ENCODE peak calls at places on chromosomes 4 and X, in nine cellular contexts. Y, Q, V, H, K, O, M, C and G are unnamed samples.

GRCh38 chrX:109475174-109475891 is 6.6 kb downstream of the GUCY2F start:
- DNase-seq in Y (peak; percentile 21), Q (peak; percentile 10), V (peak; percentile 2), H (peak; percentile 35), K (peak; percentile 34), O (peak; percentile 64), M (peak; percentile 35), C (no peak), G (no peak)

GRCh38 chrX:124940536-124940935 is 379.1 kb upstream of the TEX13C start:
- DNase-seq in Y (no peak), Q (no peak), V (no peak), H (no peak), K (no peak), O (no peak), M (no peak), C (no peak), G (no peak)

GRCh38 chr4:162506253-162506652 is 342.5 kb upstream of the FSTL5 start:
- DNase-seq in Y (no peak), Q (no peak), V (no peak), H (no peak), K (no peak), O (peak; percentile 10), M (no peak), C (no peak), G (no peak)

GRCh38 chrX:92209936-92210335 is 430.8 kb downstream of the PCDH11X start:
- DNase-seq in Y (no peak), Q (no peak), V (no peak), H (no peak), K (no peak), O (no peak), M (no peak), C (no peak), G (no peak)

GRCh38 chrX:372856-373640 is 13.7 kb downstream of the PPP2R3B start:
- DNase-seq in Y (no peak), Q (no peak), V (peak; percentile 26), H (peak; percentile 52), K (peak; percentile 44), O (peak; percentile 34), M (no peak), C (no peak), G (no peak)

GRCh38 chrX:154374361-154375155 is at the start of gene FLNA:
- DNase-seq in Y (no peak), Q (peak; percentile 54), V (peak; percentile 47), H (peak; percentile 49), K (no peak), O (no peak), M (no peak), C (no peak), G (peak; percentile 64)

GRCh38 chr4:72208421-72209075 is 176.7 kb downstream of the NPFFR2 start:
- DNase-seq in Y (no peak), Q (no peak), V (no peak), H (no peak), K (no peak), O (peak; percentile 10), M (no peak), C (no peak), G (no peak)

GRCh38 chr4:73037057-73037456 is 32.5 kb downstream of the COX18 start:
- DNase-seq in Y (no peak), Q (no peak), V (no peak), H (no peak), K (no peak), O (no peak), M (no peak), C (no peak), G (no peak)

GRCh38 chr4:44704673-44705072 is 21.7 kb downstream of the GNPDA2 start:
- DNase-seq in Y (no peak), Q (no peak), V (no peak), H (no peak), K (no peak), O (no peak), M (no peak), C (no peak), G (no peak)

GRCh38 chr4:183971938-183972490 is 66.9 kb downstream of the STOX2 start:
- DNase-seq in Y (no peak), Q (no peak), V (no peak), H (no peak), K (no peak), O (peak; percentile 23), M (no peak), C (no peak), G (no peak)

GRCh38 chrX:140664939-140665338 is 44.6 kb upstream of the LINC00632 start:
- DNase-seq in Y (no peak), Q (no peak), V (no peak), H (no peak), K (peak; percentile 18), O (peak; percentile 36), M (peak; percentile 15), C (no peak), G (no peak)

GRCh38 chr4:52244773-52245360 is 193.8 kb downstream of the SPATA18 start:
- DNase-seq in Y (no peak), Q (no peak), V (no peak), H (no peak), K (no peak), O (no peak), M (no peak), C (no peak), G (no peak)

GRCh38 chr4:107130157-107130556 is 94.0 kb upstream of the DKK2 start:
- DNase-seq in Y (peak; percentile 7), Q (no peak), V (no peak), H (no peak), K (no peak), O (peak; percentile 20), M (no peak), C (no peak), G (no peak)

GRCh38 chr4:129232627-129233337 is 136.8 kb downstream of the C4orf33 start:
- DNase-seq in Y (no peak), Q (no peak), V (no peak), H (no peak), K (no peak), O (no peak), M (no peak), C (no peak), G (no peak)

GRCh38 chr4:135204311-135204710 is 1002.7 kb upstream of the PABPC4L start:
- DNase-seq in Y (no peak), Q (no peak), V (no peak), H (no peak), K (no peak), O (no peak), M (no peak), C (no peak), G (no peak)

GRCh38 chrX:39438603-39439602 is 637.6 kb downstream of the MID1IP1 start:
- DNase-seq in Y (no peak), Q (no peak), V (no peak), H (no peak), K (no peak), O (no peak), M (no peak), C (no peak), G (no peak)
- TF ChIP-seq CTCF in Y (no peak), Q (no peak), V (peak; percentile 10), H (no peak), K (no peak), O (peak; percentile 11), M (no peak), C (no peak), G (peak; percentile 14)

GRCh38 chr4:20528508-20528907 is 171.8 kb upstream of the PACRGL start:
- DNase-seq in Y (no peak), Q (no peak), V (no peak), H (no peak), K (peak; percentile 59), O (no peak), M (no peak), C (no peak), G (no peak)
- TF ChIP-seq CTCF in Y (no peak), Q (no peak), V (no peak), H (no peak), K (no peak), O (no peak), M (no peak), C (no peak), G (no peak)

GRCh38 chr4:176277162-176277904 is 8.3 kb upstream of the ASB5 start:
- DNase-seq in Y (peak; percentile 60), Q (peak; percentile 11), V (peak; percentile 38), H (peak; percentile 69), K (peak; percentile 71), O (peak; percentile 73), M (peak; percentile 39), C (no peak), G (peak; percentile 40)
- TF ChIP-seq CTCF in Y (peak; percentile 75), Q (no peak), V (peak; percentile 29), H (peak; percentile 15), K (peak; percentile 74), O (peak; percentile 61), M (peak; percentile 52), C (no peak), G (peak; percentile 62)

GRCh38 chrX:41923925-41924693 is 755 bp upstream of the CASK start:
- DNase-seq in Y (peak; percentile 13), Q (no peak), V (peak; percentile 23), H (no peak), K (peak; percentile 26), O (peak; percentile 53), M (no peak), C (peak; percentile 16), G (no peak)

GRCh38 chrX:41922125-41922521 is 1.2 kb downstream of the CASK start:
- DNase-seq in Y (peak; percentile 10), Q (peak; percentile 10), V (peak; percentile 9), H (no peak), K (peak; percentile 27), O (peak; percentile 31), M (no peak), C (no peak), G (no peak)

GRCh38 chrX:41923257-41923924 is at the start of gene CASK:
- DNase-seq in Y (peak; percentile 81), Q (peak; percentile 90), V (peak; percentile 92), H (peak; percentile 94), K (peak; percentile 87), O (peak; percentile 92), M (peak; percentile 78), C (peak; percentile 86), G (peak; percentile 97)

GRCh38 chrX:41921492-41922124 is 1.7 kb downstream of the CASK start:
- DNase-seq in Y (no peak), Q (no peak), V (peak; percentile 9), H (no peak), K (peak; percentile 37), O (peak; percentile 73), M (peak; percentile 37), C (no peak), G (no peak)

DNA sequence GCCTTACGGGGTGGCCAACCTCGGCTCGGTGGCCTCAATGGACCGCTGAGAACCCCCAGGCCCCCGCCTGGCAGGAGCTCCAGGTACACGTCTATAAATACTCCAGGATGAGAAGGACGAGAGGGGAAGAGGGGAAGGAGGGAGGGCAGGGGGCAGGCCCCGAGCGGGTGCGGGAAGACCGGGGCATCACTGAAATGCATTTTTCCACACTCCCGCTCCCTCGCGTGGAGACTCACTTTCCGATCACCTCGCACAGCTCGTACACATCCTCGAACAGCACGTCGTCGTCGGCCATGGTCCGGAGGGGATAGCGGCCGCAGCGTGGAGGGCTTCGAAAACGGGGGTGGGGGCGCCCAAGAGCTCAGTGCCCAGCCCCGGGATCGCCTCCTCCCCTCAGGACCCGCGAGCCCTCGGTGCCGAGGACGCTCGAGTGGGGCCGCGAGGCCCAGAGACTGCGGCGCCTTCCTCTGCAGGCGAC is 621 bp downstream of the CASK start:
- DNase-seq in Y (no peak), Q (peak; percentile 16), V (no peak), H (peak; percentile 68), K (no peak), O (peak; percentile 16), M (no peak), C (peak; percentile 5), G (peak; percentile 25)
- TF ChIP-seq CTCF in Y (no peak), Q (no peak), V (no peak), H (no peak), K (no peak), O (no peak), M (peak; percentile 60), C (no peak), G (no peak)